ENCODE peak calls at places on chromosome 16, in eight cellular contexts. L is A549, W is HCT116, G is H1, F is GM12878, A is SK-N-SH, P is K562, O is HepG2. K is an unnamed sample.

GRCh38 chr16:87806608-87807546 is 41.1 kb upstream of the KLHDC4 start:
- DNase-seq in L (peak; percentile 78), W (peak; percentile 77), G (no peak), F (no peak), A (peak; percentile 86), P (peak; percentile 54), O (peak; percentile 61), K (peak; percentile 92)

GRCh38 chr16:82506734-82507133 is 120.0 kb upstream of the CDH13 start:
- DNase-seq in L (no peak), W (no peak), G (no peak), F (no peak), A (no peak), P (no peak), O (no peak), K (peak; percentile 8)

GRCh38 chr16:28182183-28182582 is 29.6 kb downstream of the XPO6 start:
- DNase-seq in L (no peak), W (no peak), G (no peak), F (no peak), A (no peak), P (no peak), O (no peak), K (peak; percentile 66)

GRCh38 chr16:87725596-87726235 is 40.1 kb downstream of the KLHDC4 start:
- DNase-seq in L (no peak), W (no peak), G (no peak), F (no peak), A (no peak), P (no peak), O (no peak), K (peak; percentile 74)

GRCh38 chr16:58028541-58029070 is 3.1 kb downstream of the MMP15 start:
- DNase-seq in L (no peak), W (no peak), G (no peak), F (no peak), A (peak; percentile 9), P (no peak), O (no peak), K (no peak)

GRCh38 chr16:50622029-50622428 is 59.1 kb downstream of the SNX20 start:
- DNase-seq in L (no peak), W (no peak), G (no peak), F (no peak), A (no peak), P (no peak), O (no peak), K (no peak)

GRCh38 chr16:79307214-79307613 is 293.3 kb downstream of the MAF start:
- DNase-seq in L (no peak), W (no peak), G (no peak), F (no peak), A (no peak), P (no peak), O (no peak), K (no peak)

GRCh38 chr16:67767953-67768352 is 38.4 kb downstream of the RANBP10 start:
- DNase-seq in L (no peak), W (no peak), G (no peak), F (no peak), A (no peak), P (no peak), O (no peak), K (peak; percentile 88)

GRCh38 chr16:23365602-23366240 is 63.6 kb downstream of the SCNN1B start:
- DNase-seq in L (no peak), W (no peak), G (no peak), F (peak; percentile 25), A (no peak), P (no peak), O (no peak), K (no peak)

GRCh38 chr16:69476920-69477418 is 52.5 kb downstream of the CYB5B start:
- DNase-seq in L (peak; percentile 64), W (peak; percentile 50), G (no peak), F (no peak), A (no peak), P (peak; percentile 29), O (peak; percentile 29), K (peak; percentile 97)

GRCh38 chr16:67245674-67246080 is 1.6 kb downstream of the FHOD1 start:
- DNase-seq in L (no peak), W (no peak), G (no peak), F (no peak), A (no peak), P (no peak), O (no peak), K (no peak)

GRCh38 chr16:24246911-24247607 is 9.1 kb upstream of the CACNG3 start:
- DNase-seq in L (no peak), W (no peak), G (no peak), F (no peak), A (no peak), P (no peak), O (no peak), K (no peak)

GRCh38 chr16:53775821-53776431 is 72.0 kb downstream of the FTO start:
- DNase-seq in L (peak; percentile 39), W (no peak), G (no peak), F (no peak), A (no peak), P (no peak), O (peak; percentile 80), K (peak; percentile 91)

GRCh38 chr16:19963306-19963705 is 78.7 kb upstream of the GPRC5B start:
- DNase-seq in L (no peak), W (no peak), G (no peak), F (no peak), A (no peak), P (no peak), O (no peak), K (no peak)

GRCh38 chr16:66427871-66428681 is 981 bp downstream of the BEAN1 start:
- DNase-seq in L (no peak), W (no peak), G (no peak), F (no peak), A (peak; percentile 72), P (no peak), O (no peak), K (no peak)

GRCh38 chr16:85611455-85612190 is 1.5 kb upstream of the GSE1 start:
- DNase-seq in L (peak; percentile 75), W (peak; percentile 54), G (no peak), F (no peak), A (peak; percentile 89), P (peak; percentile 67), O (peak; percentile 67), K (peak; percentile 74)

GRCh38 chr16:48003226-48003907 is 152.4 kb downstream of the ABCC12 start:
- DNase-seq in L (no peak), W (no peak), G (no peak), F (no peak), A (no peak), P (no peak), O (no peak), K (no peak)

GRCh38 chr16:82425661-82426060 is 201.1 kb upstream of the CDH13 start:
- DNase-seq in L (no peak), W (no peak), G (no peak), F (no peak), A (no peak), P (no peak), O (no peak), K (no peak)

GRCh38 chr16:55502801-55503366 is 6.0 kb upstream of the LPCAT2 start:
- DNase-seq in L (no peak), W (peak; percentile 40), G (no peak), F (no peak), A (peak; percentile 78), P (peak; percentile 3), O (peak; percentile 79), K (peak; percentile 93)

GRCh38 chr16:53509906-53510703 is 7.1 kb upstream of the AKTIP start:
- DNase-seq in L (peak; percentile 58), W (peak; percentile 38), G (no peak), F (no peak), A (peak; percentile 77), P (peak; percentile 75), O (peak; percentile 67), K (peak; percentile 62)

GRCh38 chr16:8634991-8635736 is 13.7 kb downstream of the METTL22 start:
- DNase-seq in L (peak; percentile 48), W (no peak), G (peak; percentile 43), F (no peak), A (peak; percentile 60), P (peak; percentile 69), O (peak; percentile 66), K (peak; percentile 28)

GRCh38 chr16:11398136-11398535 is 52.9 kb downstream of the RMI2 start:
- DNase-seq in L (no peak), W (no peak), G (no peak), F (no peak), A (peak; percentile 16), P (no peak), O (no peak), K (no peak)

GRCh38 chr16:85639529-85640253 is 26.6 kb downstream of the GSE1 start:
- DNase-seq in L (no peak), W (no peak), G (no peak), F (no peak), A (peak; percentile 92), P (no peak), O (no peak), K (no peak)

DNA sequence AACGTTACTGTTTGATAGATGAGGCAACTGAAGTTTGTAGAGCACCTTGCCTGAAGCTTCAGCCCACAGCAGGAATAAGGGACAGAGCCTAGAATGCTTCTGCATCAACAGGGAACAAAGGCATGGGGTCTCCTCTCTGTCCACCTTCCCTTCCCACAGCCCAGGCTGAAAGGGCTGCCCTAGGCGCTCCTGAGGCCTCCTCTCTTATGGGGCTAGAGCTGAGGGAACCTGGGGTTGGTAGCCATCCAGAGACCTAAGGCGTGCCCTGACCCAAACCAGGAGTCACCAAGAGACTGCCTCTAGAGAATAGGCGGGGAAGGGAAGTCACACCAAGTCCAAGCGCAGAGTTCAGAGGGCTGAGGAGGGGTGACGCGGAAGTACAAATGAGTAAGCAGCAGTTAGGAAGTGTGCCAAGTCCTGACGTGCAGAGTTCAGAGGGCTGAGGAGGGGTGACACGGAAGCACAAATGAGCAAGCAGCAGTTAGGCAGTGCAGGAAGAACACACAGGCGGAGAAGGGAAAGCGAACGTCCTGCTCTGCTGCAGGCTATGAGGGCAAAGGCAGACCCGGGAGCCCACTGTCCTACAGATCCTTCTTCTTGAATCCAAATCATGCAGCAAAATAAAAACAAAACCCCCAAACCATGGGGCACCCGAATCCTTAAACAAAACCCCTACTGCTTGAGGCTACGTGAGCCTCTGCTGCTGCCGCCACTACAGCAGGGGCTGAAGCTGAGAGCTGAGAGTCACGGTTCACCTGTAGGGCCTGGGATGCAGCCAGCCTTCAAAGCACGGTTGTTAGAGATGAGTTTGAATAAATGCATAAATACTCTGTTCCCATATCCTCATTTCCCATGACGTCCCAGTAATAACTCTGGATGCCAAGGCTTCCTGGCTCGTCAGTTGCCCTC is 2.7 kb upstream of the SPG7 start:
- DNase-seq in L (peak; percentile 86), W (peak; percentile 95), G (no peak), F (peak; percentile 88), A (no peak), P (peak; percentile 87), O (peak; percentile 99), K (peak; percentile 93)
- H3K4me1 ChIP-seq in L (peaks cover 60% of the 10 kb centered on the region), W (peaks cover 49% of the 10 kb centered on the region), G (no peaks in the 10 kb centered on the region), F (peaks cover 21% of the 10 kb centered on the region), A (peaks cover 13% of the 10 kb centered on the region), P (peaks cover 36% of the 10 kb centered on the region), O (peaks cover 65% of the 10 kb centered on the region), K (peaks cover 15% of the 10 kb centered on the region)

GRCh38 chr16:4218202-4218601 is 23.7 kb downstream of the SRL start:
- DNase-seq in L (no peak), W (no peak), G (no peak), F (no peak), A (no peak), P (no peak), O (no peak), K (no peak)
- TF ChIP-seq RAD21 in L (no peak), W (no peak), G (no peak), F (no peak), A (no peak), P (no peak), O (no peak), K (no peak)

GRCh38 chr16:70700101-70701020 is 14.5 kb upstream of the MTSS2 start:
- DNase-seq in L (no peak), W (no peak), G (no peak), F (no peak), A (no peak), P (no peak), O (no peak), K (no peak)
- H3K4me1 ChIP-seq in L (peaks cover 69% of the 10 kb centered on the region), W (peaks cover 23% of the 10 kb centered on the region), G (no peaks in the 10 kb centered on the region), F (no peaks in the 10 kb centered on the region), A (peaks cover 83% of the 10 kb centered on the region), P (peaks cover 16% of the 10 kb centered on the region), O (peaks cover 55% of the 10 kb centered on the region), K (peaks cover 50% of the 10 kb centered on the region)

GRCh38 chr16:49352923-49353322 is 20.7 kb upstream of the C16orf78 start:
- DNase-seq in L (no peak), W (peak; percentile 6), G (no peak), F (no peak), A (peak; percentile 46), P (peak; percentile 34), O (peak; percentile 23), K (no peak)
- TF ChIP-seq RAD21 in L (no peak), W (no peak), G (peak; percentile 43), F (no peak), A (peak; percentile 11), P (no peak), O (no peak), K (no peak)